ENCODE peak calls at places on chromosomes 11 and 22, in eight cellular contexts. One of them, this sample, is unnamed.

GRCh38 chr22:35045451-35045850 is 20.5 kb upstream of the ISX start:
- DNase-seq in AG04449: no peak
- DNase-seq in colonic mucosa: no peak
- DNase-seq in body of pancreas: no peak
- DNase-seq in stomach: no peak
- DNase-seq in fibroblast of the aortic adventitia: no peak
- DNase-seq in AG09309: no peak
- DNase-seq in cardiac muscle cell: no peak
- DNase-seq in this sample: no peak

GRCh38 chr11:106391771-106392412 is 314.4 kb downstream of the AASDHPPT start:
- DNase-seq in AG04449: no peak
- DNase-seq in body of pancreas: no peak
- DNase-seq in fibroblast of the aortic adventitia: peak; percentile 78
- DNase-seq in colonic mucosa: no peak
- DNase-seq in AG09309: peak; percentile 44
- DNase-seq in cardiac muscle cell: peak; percentile 74
- DNase-seq in stomach: no peak
- DNase-seq in this sample: no peak

GRCh38 chr11:16945671-16946469 is 68.3 kb downstream of the PLEKHA7 start:
- DNase-seq in stomach: peak; percentile 73
- DNase-seq in fibroblast of the aortic adventitia: peak; percentile 31
- DNase-seq in AG09309: no peak
- DNase-seq in cardiac muscle cell: peak; percentile 76
- DNase-seq in colonic mucosa: peak; percentile 72
- DNase-seq in body of pancreas: peak; percentile 79
- DNase-seq in AG04449: peak; percentile 2
- DNase-seq in this sample: no peak

GRCh38 chr11:87092159-87092558 is 54.4 kb downstream of the TMEM135 start:
- DNase-seq in fibroblast of the aortic adventitia: peak; percentile 18
- DNase-seq in stomach: no peak
- DNase-seq in AG04449: no peak
- DNase-seq in body of pancreas: no peak
- DNase-seq in colonic mucosa: no peak
- DNase-seq in AG09309: no peak
- DNase-seq in cardiac muscle cell: no peak
- DNase-seq in this sample: no peak

GRCh38 chr11:77127969-77128691 is at the start of gene MYO7A:
- DNase-seq in stomach: peak; percentile 56
- DNase-seq in body of pancreas: peak; percentile 89
- DNase-seq in fibroblast of the aortic adventitia: no peak
- DNase-seq in AG04449: no peak
- DNase-seq in AG09309: no peak
- DNase-seq in cardiac muscle cell: peak; percentile 58
- DNase-seq in colonic mucosa: peak; percentile 61
- DNase-seq in this sample: no peak

GRCh38 chr11:43921561-43922294 is 20.7 kb upstream of the C11orf96 start:
- DNase-seq in cardiac muscle cell: no peak
- DNase-seq in fibroblast of the aortic adventitia: no peak
- DNase-seq in AG04449: no peak
- DNase-seq in body of pancreas: no peak
- DNase-seq in colonic mucosa: no peak
- DNase-seq in stomach: no peak
- DNase-seq in AG09309: no peak
- DNase-seq in this sample: no peak

GRCh38 chr11:95138448-95138847 is 48.8 kb downstream of the ENDOD1 start:
- DNase-seq in body of pancreas: no peak
- DNase-seq in colonic mucosa: no peak
- DNase-seq in fibroblast of the aortic adventitia: peak; percentile 47
- DNase-seq in cardiac muscle cell: peak; percentile 41
- DNase-seq in AG04449: no peak
- DNase-seq in stomach: no peak
- DNase-seq in AG09309: no peak
- DNase-seq in this sample: no peak

GRCh38 chr22:41057076-41057475 is 35.3 kb upstream of the EP300 start:
- DNase-seq in colonic mucosa: no peak
- DNase-seq in stomach: no peak
- DNase-seq in AG04449: no peak
- DNase-seq in cardiac muscle cell: no peak
- DNase-seq in AG09309: no peak
- DNase-seq in body of pancreas: no peak
- DNase-seq in fibroblast of the aortic adventitia: no peak
- DNase-seq in this sample: no peak

GRCh38 chr22:30235687-30236170 is 10.8 kb downstream of the LIF start:
- DNase-seq in fibroblast of the aortic adventitia: peak; percentile 57
- DNase-seq in AG09309: peak; percentile 55
- DNase-seq in cardiac muscle cell: peak; percentile 90
- DNase-seq in colonic mucosa: no peak
- DNase-seq in AG04449: peak; percentile 90
- DNase-seq in body of pancreas: peak; percentile 42
- DNase-seq in stomach: no peak
- DNase-seq in this sample: no peak

GRCh38 chr11:117315285-117316196 is 515 bp downstream of the BACE1 start:
- DNase-seq in AG09309: no peak
- DNase-seq in fibroblast of the aortic adventitia: no peak
- DNase-seq in cardiac muscle cell: no peak
- DNase-seq in colonic mucosa: no peak
- DNase-seq in AG04449: no peak
- DNase-seq in stomach: no peak
- DNase-seq in body of pancreas: no peak
- DNase-seq in this sample: no peak

GRCh38 chr11:123560001-123560400 is 94.4 kb downstream of the SCN3B start:
- DNase-seq in fibroblast of the aortic adventitia: peak; percentile 83
- DNase-seq in AG04449: peak; percentile 59
- DNase-seq in body of pancreas: peak; percentile 72
- DNase-seq in stomach: peak; percentile 46
- DNase-seq in AG09309: peak; percentile 84
- DNase-seq in colonic mucosa: no peak
- DNase-seq in cardiac muscle cell: peak; percentile 79
- DNase-seq in this sample: no peak

GRCh38 chr11:61384271-61385242 is 7.8 kb upstream of the TMEM216 start:
- DNase-seq in colonic mucosa: no peak
- DNase-seq in fibroblast of the aortic adventitia: peak; percentile 70
- DNase-seq in cardiac muscle cell: peak; percentile 68
- DNase-seq in AG09309: no peak
- DNase-seq in AG04449: no peak
- DNase-seq in body of pancreas: no peak
- DNase-seq in stomach: no peak
- DNase-seq in this sample: no peak
- TF ChIP-seq CTCF in colonic mucosa: no peak
- TF ChIP-seq CTCF in fibroblast of the aortic adventitia: peak; percentile 68
- TF ChIP-seq CTCF in cardiac muscle cell: peak; percentile 50
- TF ChIP-seq CTCF in AG09309: peak; percentile 56
- TF ChIP-seq CTCF in AG04449: peak; percentile 32
- TF ChIP-seq CTCF in body of pancreas: no peak
- TF ChIP-seq CTCF in stomach: no peak
- TF ChIP-seq CTCF in this sample: peak; percentile 29

DNA sequence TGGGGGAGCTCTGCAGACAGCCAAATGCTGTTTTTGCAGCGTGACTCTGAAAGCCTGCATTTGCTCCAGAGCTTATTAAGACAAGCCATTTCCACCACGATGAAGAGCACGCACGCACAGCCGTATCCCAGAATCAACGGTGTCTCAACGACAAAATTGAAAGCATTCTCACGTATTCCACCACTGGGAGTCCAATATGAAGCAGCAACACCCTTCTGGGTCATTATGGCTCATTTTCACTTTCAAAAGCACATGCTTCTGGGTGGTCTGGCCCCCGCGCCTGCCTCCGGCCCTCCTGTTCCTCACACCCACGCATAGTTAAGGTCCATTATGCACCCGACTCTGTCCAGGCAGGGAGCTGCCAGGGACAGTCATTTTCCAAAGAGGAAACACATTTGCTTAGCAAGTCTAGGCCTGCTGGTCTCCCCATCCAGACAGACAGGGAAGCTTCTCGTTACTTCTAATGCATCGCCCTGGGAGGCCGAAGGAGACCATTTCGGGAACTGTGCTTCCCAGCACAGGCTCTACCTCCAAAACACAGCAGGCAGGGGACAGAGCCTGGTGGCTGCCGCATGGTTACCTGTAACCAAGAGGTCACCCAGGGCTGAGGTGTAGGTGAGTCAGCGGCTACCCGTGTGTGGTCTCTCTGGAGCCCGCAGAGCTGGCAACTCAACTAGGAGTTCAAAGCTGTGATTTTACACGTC is 87.0 kb upstream of the SHANK2 start:
- DNase-seq in AG09309: no peak
- DNase-seq in fibroblast of the aortic adventitia: peak; percentile 27
- DNase-seq in colonic mucosa: no peak
- DNase-seq in stomach: peak; percentile 20
- DNase-seq in AG04449: no peak
- DNase-seq in body of pancreas: no peak
- DNase-seq in cardiac muscle cell: peak; percentile 19
- DNase-seq in this sample: no peak
- H3K4me3 ChIP-seq in AG09309: no peak overlapping the region
- H3K4me3 ChIP-seq in fibroblast of the aortic adventitia: no peak overlapping the region
- H3K4me3 ChIP-seq in colonic mucosa: no peak overlapping the region
- H3K4me3 ChIP-seq in stomach: no peak overlapping the region
- H3K4me3 ChIP-seq in AG04449: no peak overlapping the region
- H3K4me3 ChIP-seq in body of pancreas: no peak overlapping the region
- H3K4me3 ChIP-seq in cardiac muscle cell: no peak overlapping the region
- H3K4me3 ChIP-seq in this sample: no peak overlapping the region

DNA sequence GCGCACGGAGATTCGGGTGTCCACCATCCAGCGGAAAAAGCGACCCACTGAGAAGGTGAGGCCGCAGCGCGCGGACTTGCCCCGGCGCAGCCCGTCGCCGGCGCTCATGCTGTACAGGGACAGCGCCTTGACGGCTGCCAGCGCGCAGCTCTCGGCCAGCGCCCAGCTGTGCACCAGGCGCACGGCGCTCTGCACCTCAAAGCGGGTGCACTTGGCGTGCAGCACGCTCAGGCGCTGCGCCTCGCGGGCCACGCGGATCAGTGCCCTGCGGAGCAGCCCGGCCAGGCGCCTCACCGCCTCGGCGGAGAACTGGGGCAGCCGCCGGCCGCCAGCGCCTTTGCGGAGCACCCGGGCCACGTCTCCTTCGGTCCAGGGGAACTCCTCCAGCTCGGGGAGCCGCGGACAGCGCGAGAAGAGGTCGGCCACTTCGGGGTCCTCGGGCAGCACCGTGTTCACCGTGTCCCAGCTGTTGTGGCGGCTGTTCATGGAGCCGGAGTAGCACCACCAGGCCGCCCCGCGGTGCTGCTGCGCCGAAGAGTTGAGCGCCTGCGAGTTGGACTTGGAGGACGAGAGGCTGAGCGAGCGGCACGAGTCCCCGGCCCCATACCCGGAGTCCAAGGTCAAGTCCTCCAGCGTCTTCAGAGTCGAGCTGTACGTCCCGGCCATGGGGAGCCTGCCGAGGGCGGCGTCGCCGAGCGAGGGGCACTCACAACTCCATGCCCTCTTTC is 728 bp downstream of the ABTB2 start:
- DNase-seq in AG09309: no peak
- DNase-seq in colonic mucosa: peak; percentile 61
- DNase-seq in cardiac muscle cell: peak; percentile 76
- DNase-seq in AG04449: no peak
- DNase-seq in stomach: peak; percentile 63
- DNase-seq in fibroblast of the aortic adventitia: peak; percentile 68
- DNase-seq in body of pancreas: peak; percentile 75
- DNase-seq in this sample: no peak
- TF ChIP-seq CTCF in AG09309: no peak
- TF ChIP-seq CTCF in colonic mucosa: no peak
- TF ChIP-seq CTCF in cardiac muscle cell: peak; percentile 19
- TF ChIP-seq CTCF in AG04449: no peak
- TF ChIP-seq CTCF in stomach: no peak
- TF ChIP-seq CTCF in fibroblast of the aortic adventitia: peak; percentile 25
- TF ChIP-seq CTCF in body of pancreas: no peak
- TF ChIP-seq CTCF in this sample: peak; percentile 46

DNA sequence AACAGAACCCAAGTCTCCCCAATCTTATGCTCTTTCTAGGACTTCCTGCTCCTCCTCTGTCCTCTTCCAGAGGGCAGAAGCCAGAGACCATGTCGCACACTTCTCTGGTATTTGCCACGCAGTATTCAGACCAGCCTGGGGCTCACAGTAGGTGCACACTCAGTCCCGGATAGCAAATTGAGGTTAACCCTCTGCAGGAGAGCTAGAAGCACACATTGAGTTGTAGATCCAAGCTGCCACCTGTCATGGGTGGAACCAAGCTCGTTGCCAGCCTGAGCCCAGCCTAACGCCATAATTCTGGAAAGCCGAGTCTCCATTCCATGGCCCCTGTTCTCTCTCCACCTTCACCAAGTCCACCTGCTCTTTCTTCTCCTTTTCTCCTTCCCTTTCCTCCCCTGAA is 562.1 kb downstream of the BUD13 start:
- DNase-seq in colonic mucosa: no peak
- DNase-seq in fibroblast of the aortic adventitia: no peak
- DNase-seq in AG04449: no peak
- DNase-seq in cardiac muscle cell: no peak
- DNase-seq in AG09309: no peak
- DNase-seq in stomach: no peak
- DNase-seq in body of pancreas: no peak
- DNase-seq in this sample: no peak
- H3K4me3 ChIP-seq in colonic mucosa: no peak overlapping the region
- H3K4me3 ChIP-seq in fibroblast of the aortic adventitia: no peak overlapping the region
- H3K4me3 ChIP-seq in AG04449: no peak overlapping the region
- H3K4me3 ChIP-seq in cardiac muscle cell: no peak overlapping the region
- H3K4me3 ChIP-seq in AG09309: no peak overlapping the region
- H3K4me3 ChIP-seq in stomach: no peak overlapping the region
- H3K4me3 ChIP-seq in body of pancreas: no peak overlapping the region
- H3K4me3 ChIP-seq in this sample: no peak overlapping the region

This sample was measured in LNCaP clone FGC.